ENCODE peak calls at places on chromosomes 6 and 20, in six cellular contexts. V is GM06990; H is activated T-cell treated with anti-CD3 and anti-CD28 coated beads for 4 hours; G is stimulated activated CD8-positive, alpha-beta memory T cell treated with anti-CD3 and anti-CD28 coated beads, Interleukin-4, amount 100 ng/mL, for 48 hours; U is hepatic stellate cell; D is midbrain. K is an unnamed sample.
A peak's percentile ranks its signal among the peaks of the same experiment; 100 is the strongest.

GRCh38 chr6:134589512-134589911 is 271.6 kb upstream of the SGK1 start:
- DNase-seq in H (no peak), D (no peak), V (no peak), U (peak; percentile 80), G (no peak), K (peak; percentile 98)

GRCh38 chr6:138509371-138509770 is 10.1 kb upstream of the NHSL1 start:
- DNase-seq in V (no peak), G (peak; percentile 50), U (peak; percentile 20), D (peak; percentile 50), H (peak; percentile 16), K (peak; percentile 64)

GRCh38 chr6:166511316-166511715 is 75.2 kb downstream of the RAMACL start:
- DNase-seq in G (no peak), H (no peak), U (no peak), V (no peak), D (no peak), K (no peak)

GRCh38 chr6:41670703-41671360 is 32.6 kb downstream of the MDFI start:
- DNase-seq in D (no peak), U (no peak), V (no peak), G (no peak), H (no peak), K (no peak)

GRCh38 chr6:21754891-21755290 is 161.3 kb downstream of the SOX4 start:
- DNase-seq in V (no peak), H (no peak), G (no peak), U (no peak), D (no peak), K (peak; percentile 96)

GRCh38 chr20:46749164-46749563 is 39.7 kb downstream of the SLC2A10 start:
- DNase-seq in G (no peak), H (no peak), U (no peak), V (no peak), D (no peak), K (no peak)

GRCh38 chr6:44041461-44042260 is 85.6 kb downstream of the MRPL14 start:
- DNase-seq in D (no peak), H (no peak), V (no peak), U (peak; percentile 94), G (no peak), K (peak; percentile 92)

GRCh38 chr6:69936674-69937363 is 70.5 kb downstream of the COL19A1 start:
- DNase-seq in V (no peak), G (no peak), U (no peak), D (no peak), H (no peak), K (peak; percentile 45)

GRCh38 chr6:144515761-144516160 is 230.6 kb downstream of the UTRN start:
- DNase-seq in V (no peak), U (no peak), G (no peak), D (no peak), H (no peak), K (no peak)

GRCh38 chr20:38920411-38920810 is 5.8 kb upstream of the FAM83D start:
- DNase-seq in H (no peak), U (no peak), G (no peak), D (no peak), V (no peak), K (no peak)

GRCh38 chr6:90643366-90643765 is 56.5 kb upstream of the MAP3K7 start:
- DNase-seq in D (no peak), U (no peak), G (no peak), V (no peak), H (no peak), K (no peak)

GRCh38 chr20:20368414-20369352 is 779 bp downstream of the INSM1 start:
- DNase-seq in U (no peak), D (no peak), V (peak; percentile 50), H (no peak), G (peak; percentile 39), K (no peak)

GRCh38 chr20:45983279-45983743 is 11.3 kb upstream of the ZNF335 start:
- DNase-seq in V (no peak), U (no peak), G (no peak), H (no peak), D (no peak), K (peak; percentile 34)

GRCh38 chr6:127302728-127303675 is 36.3 kb downstream of the RNF146 start:
- DNase-seq in H (peak; percentile 47), U (peak; percentile 11), V (peak; percentile 37), G (peak; percentile 47), D (peak; percentile 57), K (peak; percentile 51)

GRCh38 chr6:159043986-159044385 is 805 bp downstream of the TAGAP start:
- DNase-seq in V (no peak), G (no peak), D (no peak), U (no peak), H (no peak), K (no peak)

GRCh38 chr6:113644861-113645575 is 212.1 kb upstream of the MARCKS start:
- DNase-seq in H (no peak), V (peak; percentile 64), G (no peak), D (no peak), U (peak; percentile 49), K (peak; percentile 95)

GRCh38 chr6:43911625-43912577 is 141.9 kb downstream of the VEGFA start:
- DNase-seq in V (no peak), U (no peak), H (no peak), G (no peak), D (no peak), K (no peak)

GRCh38 chr20:51803157-51803854 is 985 bp upstream of the SALL4 start:
- DNase-seq in G (no peak), U (no peak), H (no peak), V (no peak), D (no peak), K (peak; percentile 20)

GRCh38 chr20:21396921-21397340 is 395 bp downstream of the NKX2-4 start:
- DNase-seq in G (no peak), U (no peak), D (no peak), H (no peak), V (peak; percentile 22), K (peak; percentile 6)

K was measured in epithelial cell of esophagus.